ENCODE peak calls at places on chromosome 2, in six cellular contexts. One of them, this sample, is unnamed. For H3K4me1, the result is how much of the 10 kb centered on the place peaks cover.

GRCh38 chr2:226508683-226509082 is 290.9 kb downstream of the IRS1 start:
- ATAC-seq in HepG2: no peak
- ATAC-seq in A549: no peak
- ATAC-seq in GM12878: no peak
- ATAC-seq in upper lobe of left lung: no peak
- ATAC-seq in K562: no peak
- ATAC-seq in this sample: no peak

GRCh38 chr2:215696998-215697397 is 261.1 kb upstream of the FN1 start:
- ATAC-seq in HepG2: no peak
- ATAC-seq in A549: no peak
- ATAC-seq in GM12878: no peak
- ATAC-seq in upper lobe of left lung: no peak
- ATAC-seq in K562: no peak
- ATAC-seq in this sample: no peak

GRCh38 chr2:161044937-161045336 is 115.3 kb upstream of the TANK start:
- ATAC-seq in HepG2: no peak
- ATAC-seq in A549: no peak
- ATAC-seq in GM12878: no peak
- ATAC-seq in upper lobe of left lung: no peak
- ATAC-seq in K562: no peak
- ATAC-seq in this sample: peak

GRCh38 chr2:233400961-233401360 is 46.7 kb downstream of the DGKD start:
- ATAC-seq in HepG2: no peak
- ATAC-seq in A549: no peak
- ATAC-seq in GM12878: no peak
- ATAC-seq in upper lobe of left lung: no peak
- ATAC-seq in K562: no peak
- ATAC-seq in this sample: no peak

GRCh38 chr2:234845602-234846588 is 105.9 kb upstream of the SH3BP4 start:
- ATAC-seq in HepG2: peak
- ATAC-seq in A549: no peak
- ATAC-seq in GM12878: no peak
- ATAC-seq in upper lobe of left lung: no peak
- ATAC-seq in K562: no peak
- ATAC-seq in this sample: no peak

GRCh38 chr2:87996570-87996969 is 19.8 kb downstream of the RNU2-63P start:
- ATAC-seq in HepG2: no peak
- ATAC-seq in A549: no peak
- ATAC-seq in GM12878: no peak
- ATAC-seq in upper lobe of left lung: no peak
- ATAC-seq in K562: peak
- ATAC-seq in this sample: no peak

GRCh38 chr2:9663008-9663879 is 32.4 kb upstream of the YWHAQ start:
- ATAC-seq in HepG2: no peak
- ATAC-seq in A549: no peak
- ATAC-seq in GM12878: peak
- ATAC-seq in upper lobe of left lung: no peak
- ATAC-seq in K562: no peak
- ATAC-seq in this sample: no peak

GRCh38 chr2:178510388-178510787 is 30.1 kb downstream of the PLEKHA3 start:
- ATAC-seq in HepG2: no peak
- ATAC-seq in A549: no peak
- ATAC-seq in GM12878: no peak
- ATAC-seq in upper lobe of left lung: no peak
- ATAC-seq in K562: no peak
- ATAC-seq in this sample: no peak

GRCh38 chr2:210399440-210400041 is 77.0 kb downstream of the LANCL1 start:
- ATAC-seq in HepG2: no peak
- ATAC-seq in A549: peak
- ATAC-seq in GM12878: peak
- ATAC-seq in upper lobe of left lung: no peak
- ATAC-seq in K562: no peak
- ATAC-seq in this sample: no peak

GRCh38 chr2:214830794-214831346 is 21.4 kb upstream of the BARD1 start:
- ATAC-seq in HepG2: peak
- ATAC-seq in A549: peak
- ATAC-seq in GM12878: peak
- ATAC-seq in upper lobe of left lung: no peak
- ATAC-seq in K562: peak
- ATAC-seq in this sample: no peak

GRCh38 chr2:11980809-11981208 is 234.4 kb downstream of the LPIN1 start:
- ATAC-seq in HepG2: no peak
- ATAC-seq in A549: no peak
- ATAC-seq in GM12878: no peak
- ATAC-seq in upper lobe of left lung: no peak
- ATAC-seq in K562: no peak
- ATAC-seq in this sample: no peak

GRCh38 chr2:158034198-158034831 is 67.4 kb upstream of the UPP2 start:
- ATAC-seq in HepG2: peak
- ATAC-seq in A549: peak
- ATAC-seq in GM12878: peak
- ATAC-seq in upper lobe of left lung: peak
- ATAC-seq in K562: peak
- ATAC-seq in this sample: no peak

GRCh38 chr2:26605195-26605968 is 35.8 kb downstream of the CIB4 start:
- ATAC-seq in HepG2: peak
- ATAC-seq in A549: peak
- ATAC-seq in GM12878: peak
- ATAC-seq in upper lobe of left lung: peak
- ATAC-seq in K562: peak
- ATAC-seq in this sample: peak

GRCh38 chr2:52570716-52571115 is 1196.9 kb upstream of the CHAC2 start:
- ATAC-seq in HepG2: no peak
- ATAC-seq in A549: no peak
- ATAC-seq in GM12878: no peak
- ATAC-seq in upper lobe of left lung: peak
- ATAC-seq in K562: no peak
- ATAC-seq in this sample: peak

GRCh38 chr2:109468893-109469292 is 144.9 kb downstream of the SEPTIN10 start:
- ATAC-seq in HepG2: no peak
- ATAC-seq in A549: no peak
- ATAC-seq in GM12878: no peak
- ATAC-seq in upper lobe of left lung: no peak
- ATAC-seq in K562: no peak
- ATAC-seq in this sample: no peak

GRCh38 chr2:196181484-196181883 is 10.1 kb upstream of the STK17B start:
- ATAC-seq in HepG2: no peak
- ATAC-seq in A549: no peak
- ATAC-seq in GM12878: no peak
- ATAC-seq in upper lobe of left lung: no peak
- ATAC-seq in K562: no peak
- ATAC-seq in this sample: no peak

GRCh38 chr2:141968377-141968920 is 162.4 kb downstream of the LRP1B start:
- ATAC-seq in HepG2: no peak
- ATAC-seq in A549: no peak
- ATAC-seq in GM12878: no peak
- ATAC-seq in upper lobe of left lung: no peak
- ATAC-seq in K562: no peak
- ATAC-seq in this sample: no peak

GRCh38 chr2:121764681-121765228 is 9.3 kb downstream of the TSN start:
- ATAC-seq in HepG2: no peak
- ATAC-seq in A549: no peak
- ATAC-seq in GM12878: no peak
- ATAC-seq in upper lobe of left lung: no peak
- ATAC-seq in K562: no peak
- ATAC-seq in this sample: no peak

GRCh38 chr2:47735912-47736311 is 47.0 kb upstream of the MSH6 start:
- ATAC-seq in HepG2: no peak
- ATAC-seq in A549: no peak
- ATAC-seq in GM12878: peak
- ATAC-seq in upper lobe of left lung: no peak
- ATAC-seq in K562: no peak
- ATAC-seq in this sample: no peak

GRCh38 chr2:134078349-134078748 is 175.5 kb upstream of the MGAT5 start:
- ATAC-seq in HepG2: no peak
- ATAC-seq in A549: no peak
- ATAC-seq in GM12878: no peak
- ATAC-seq in upper lobe of left lung: no peak
- ATAC-seq in K562: no peak
- ATAC-seq in this sample: peak

GRCh38 chr2:233928594-233929351 is 11.6 kb downstream of the TRPM8 start:
- ATAC-seq in HepG2: no peak
- ATAC-seq in A549: peak
- ATAC-seq in GM12878: no peak
- ATAC-seq in upper lobe of left lung: no peak
- ATAC-seq in K562: peak
- ATAC-seq in this sample: no peak

GRCh38 chr2:54975175-54975574 is 75.1 kb downstream of the RTN4 start:
- ATAC-seq in HepG2: no peak
- ATAC-seq in A549: no peak
- ATAC-seq in GM12878: no peak
- ATAC-seq in upper lobe of left lung: no peak
- ATAC-seq in K562: no peak
- ATAC-seq in this sample: no peak

GRCh38 chr2:98704499-98705332 is 26.2 kb downstream of the MGAT4A start:
- ATAC-seq in HepG2: peak
- ATAC-seq in A549: no peak
- ATAC-seq in GM12878: no peak
- ATAC-seq in upper lobe of left lung: no peak
- ATAC-seq in K562: no peak
- ATAC-seq in this sample: no peak
- H3K4me1 ChIP-seq in HepG2: half or more
- H3K4me1 ChIP-seq in A549: under half
- H3K4me1 ChIP-seq in GM12878: under half
- H3K4me1 ChIP-seq in upper lobe of left lung: half or more
- H3K4me1 ChIP-seq in K562: under half
- H3K4me1 ChIP-seq in this sample: half or more

DNA sequence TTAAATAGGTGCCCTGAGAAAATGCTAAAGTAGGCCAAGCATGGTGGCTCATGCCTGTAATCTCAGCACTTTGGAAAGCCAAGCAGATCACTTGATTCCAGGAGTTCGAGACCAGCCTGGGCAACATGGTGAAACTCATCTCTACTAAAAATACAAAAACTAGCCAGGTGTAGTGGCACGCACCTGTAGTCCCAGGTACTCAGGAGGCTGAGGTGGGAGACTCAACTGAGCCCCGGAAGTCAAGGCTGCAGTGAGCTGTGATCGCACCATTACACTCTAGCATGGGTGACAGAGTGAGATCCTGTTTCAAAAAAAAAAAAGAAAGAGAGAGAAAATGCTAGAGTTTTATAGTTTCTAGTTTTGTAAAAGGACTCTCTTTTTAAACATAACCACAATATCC is 12.0 kb downstream of the ANKRD44 start:
- ATAC-seq in HepG2: no peak
- ATAC-seq in A549: no peak
- ATAC-seq in GM12878: no peak
- ATAC-seq in upper lobe of left lung: no peak
- ATAC-seq in K562: no peak
- ATAC-seq in this sample: no peak
- H3K27ac ChIP-seq in HepG2: no peak
- H3K27ac ChIP-seq in A549: no peak
- H3K27ac ChIP-seq in GM12878: peak
- H3K27ac ChIP-seq in upper lobe of left lung: peak
- H3K27ac ChIP-seq in K562: no peak
- H3K27ac ChIP-seq in this sample: no peak

GRCh38 chr2:159044804-159045286 is 76.4 kb downstream of the TANC1 start:
- ATAC-seq in HepG2: no peak
- ATAC-seq in A549: peak
- ATAC-seq in GM12878: no peak
- ATAC-seq in upper lobe of left lung: peak
- ATAC-seq in K562: no peak
- ATAC-seq in this sample: no peak
- TF ChIP-seq EP300 in HepG2: no peak
- TF ChIP-seq EP300 in A549: no peak
- TF ChIP-seq EP300 in GM12878: no peak
- TF ChIP-seq EP300 in upper lobe of left lung: no peak
- TF ChIP-seq EP300 in K562: no peak
- TF ChIP-seq EP300 in this sample: no peak

GRCh38 chr2:16102976-16103380 is 162.6 kb downstream of the MYCN start:
- ATAC-seq in HepG2: peak
- ATAC-seq in A549: no peak
- ATAC-seq in GM12878: no peak
- ATAC-seq in upper lobe of left lung: no peak
- ATAC-seq in K562: no peak
- ATAC-seq in this sample: no peak

GRCh38 chr2:16099326-16099725 is 159.0 kb downstream of the MYCN start:
- ATAC-seq in HepG2: no peak
- ATAC-seq in A549: no peak
- ATAC-seq in GM12878: no peak
- ATAC-seq in upper lobe of left lung: no peak
- ATAC-seq in K562: no peak
- ATAC-seq in this sample: no peak

GRCh38 chr2:16102287-16102975 is 162.1 kb downstream of the MYCN start:
- ATAC-seq in HepG2: peak
- ATAC-seq in A549: no peak
- ATAC-seq in GM12878: no peak
- ATAC-seq in upper lobe of left lung: peak
- ATAC-seq in K562: no peak
- ATAC-seq in this sample: no peak

GRCh38 chr2:16100006-16100405 is 159.7 kb downstream of the MYCN start:
- ATAC-seq in HepG2: peak
- ATAC-seq in A549: peak
- ATAC-seq in GM12878: no peak
- ATAC-seq in upper lobe of left lung: no peak
- ATAC-seq in K562: no peak
- ATAC-seq in this sample: no peak

DNA sequence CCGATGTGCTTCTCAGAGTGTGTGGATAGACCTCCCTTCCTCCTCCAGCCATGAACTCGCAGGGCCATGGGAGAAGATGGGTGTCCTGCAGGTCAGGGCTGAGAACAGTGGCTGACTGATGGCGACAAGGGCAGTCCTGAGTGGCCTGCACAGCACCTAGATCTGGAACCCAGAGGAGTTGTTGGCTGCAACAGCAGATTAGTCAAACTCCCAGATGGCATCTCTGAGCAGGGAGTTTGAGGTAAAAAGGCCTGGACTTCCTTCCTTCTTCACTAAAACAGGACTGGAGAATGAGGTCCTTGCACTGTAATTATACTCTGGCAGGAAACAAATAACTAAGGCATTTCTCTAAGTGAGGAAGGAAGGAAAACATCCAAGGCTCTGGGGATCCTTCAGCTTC is 160.8 kb downstream of the MYCN start:
- ATAC-seq in HepG2: no peak
- ATAC-seq in A549: no peak
- ATAC-seq in GM12878: no peak
- ATAC-seq in upper lobe of left lung: no peak
- ATAC-seq in K562: no peak
- ATAC-seq in this sample: no peak
- H3K4me1 ChIP-seq in HepG2: half or more
- H3K4me1 ChIP-seq in A549: under half
- H3K4me1 ChIP-seq in GM12878: under half
- H3K4me1 ChIP-seq in upper lobe of left lung: under half
- H3K4me1 ChIP-seq in K562: under half
- H3K4me1 ChIP-seq in this sample: under half